ENCODE peak calls at places on chromosomes 4 and X, in four cellular contexts. K, R, P and E are unnamed samples.

GRCh38 chrX:18997916-18998315 is 14.0 kb upstream of the PHKA2 start:
- DNase-seq in K (no peak), R (peak; percentile 40), P (no peak), E (no peak)

GRCh38 chrX:49184294-49185061 is 1.7 kb downstream of the PRICKLE3 start:
- DNase-seq in K (no peak), R (peak; percentile 97), P (peak; percentile 91), E (no peak)

GRCh38 chr4:186792994-186793393 is 69.3 kb upstream of the FAT1 start:
- DNase-seq in K (no peak), R (no peak), P (no peak), E (no peak)

GRCh38 chrX:1313788-1314187 is 22.8 kb upstream of the IL3RA start:
- DNase-seq in K (no peak), R (no peak), P (no peak), E (no peak)

GRCh38 chr4:143458966-143459365 is 54.5 kb upstream of the SMARCA5 start:
- DNase-seq in K (no peak), R (no peak), P (no peak), E (no peak)

GRCh38 chrX:56745019-56745418 is 16.0 kb downstream of the NBDY start:
- DNase-seq in K (no peak), R (no peak), P (no peak), E (no peak)

GRCh38 chr4:45939056-45939455 is 184.8 kb downstream of the GABRG1 start:
- DNase-seq in K (no peak), R (no peak), P (no peak), E (no peak)

GRCh38 chrX:72041901-72042859 is 89.5 kb downstream of the RTL5 start:
- DNase-seq in K (no peak), R (no peak), P (no peak), E (no peak)

GRCh38 chr4:2297606-2298517 is 36.0 kb upstream of the MXD4 start:
- DNase-seq in K (no peak), R (no peak), P (no peak), E (no peak)

GRCh38 chrX:138492371-138492770 is 219.1 kb downstream of the FGF13 start:
- DNase-seq in K (no peak), R (no peak), P (no peak), E (no peak)

GRCh38 chrX:137033774-137034507 is at the start of gene GPR101:
- DNase-seq in K (no peak), R (peak; percentile 59), P (no peak), E (no peak)

GRCh38 chr4:146520894-146521542 is 722 bp downstream of the SLC10A7 start:
- DNase-seq in K (no peak), R (peak; percentile 27), P (peak; percentile 51), E (no peak)

GRCh38 chr4:67549123-67549522 is 3.8 kb upstream of the CENPC start:
- DNase-seq in K (no peak), R (no peak), P (no peak), E (no peak)

GRCh38 chrX:139828037-139828436 is 104.8 kb downstream of the ATP11C start:
- DNase-seq in K (no peak), R (no peak), P (no peak), E (no peak)

GRCh38 chr4:150368667-150369066 is 213.3 kb upstream of the MAB21L2 start:
- DNase-seq in K (no peak), R (no peak), P (no peak), E (no peak)

GRCh38 chrX:68139791-68140190 is 293.5 kb downstream of the OPHN1 start:
- DNase-seq in K (no peak), R (no peak), P (no peak), E (no peak)

GRCh38 chr4:35952751-35953150 is 291.6 kb downstream of the ARAP2 start:
- DNase-seq in K (no peak), R (no peak), P (no peak), E (no peak)

GRCh38 chrX:10875995-10876394 is 235.1 kb upstream of the HCCS start:
- DNase-seq in K (no peak), R (no peak), P (no peak), E (no peak)

GRCh38 chrX:148568763-148569162 is 68.3 kb downstream of the AFF2 start:
- DNase-seq in K (no peak), R (no peak), P (no peak), E (no peak)

GRCh38 chrX:148794350-148794749 is 293.9 kb downstream of the AFF2 start:
- DNase-seq in K (no peak), R (no peak), P (no peak), E (no peak)

GRCh38 chrX:124208675-124209074 is 123.8 kb upstream of the TEX13D start:
- DNase-seq in K (no peak), R (no peak), P (no peak), E (no peak)

GRCh38 chr4:75724066-75724866 is at the start of gene USO1:
- DNase-seq in K (peak; percentile 99), R (peak; percentile 99), P (peak; percentile 99), E (peak; percentile 99)

GRCh38 chr4:96305030-96305429 is 465.1 kb downstream of the PDHA2 start:
- DNase-seq in K (no peak), R (no peak), P (no peak), E (no peak)

GRCh38 chr4:118289794-118290193 is 63.0 kb downstream of the PRSS12 start:
- DNase-seq in K (no peak), R (no peak), P (no peak), E (no peak)

GRCh38 chr4:100986360-100986868 is 360.9 kb downstream of the PPP3CA start:
- DNase-seq in K (no peak), R (peak; percentile 84), P (no peak), E (no peak)

GRCh38 chrX:20437678-20438077 is 171.0 kb upstream of the RPS6KA3 start:
- DNase-seq in K (no peak), R (no peak), P (no peak), E (no peak)

GRCh38 chrX:66889418-66889817 is 250.5 kb upstream of the EDA2R start:
- DNase-seq in K (no peak), R (no peak), P (no peak), E (no peak)

GRCh38 chr4:164779811-164780216 is 25.9 kb downstream of the SMIM31 start:
- DNase-seq in K (no peak), R (peak; percentile 68), P (peak; percentile 19), E (no peak)

GRCh38 chr4:80138556-80139538 is 58.5 kb upstream of the PRDM8 start:
- DNase-seq in K (no peak), R (no peak), P (no peak), E (peak; percentile 50)

GRCh38 chrX:30870572-30870971 is 18.5 kb downstream of the TAB3 start:
- DNase-seq in K (no peak), R (no peak), P (no peak), E (no peak)

DNA sequence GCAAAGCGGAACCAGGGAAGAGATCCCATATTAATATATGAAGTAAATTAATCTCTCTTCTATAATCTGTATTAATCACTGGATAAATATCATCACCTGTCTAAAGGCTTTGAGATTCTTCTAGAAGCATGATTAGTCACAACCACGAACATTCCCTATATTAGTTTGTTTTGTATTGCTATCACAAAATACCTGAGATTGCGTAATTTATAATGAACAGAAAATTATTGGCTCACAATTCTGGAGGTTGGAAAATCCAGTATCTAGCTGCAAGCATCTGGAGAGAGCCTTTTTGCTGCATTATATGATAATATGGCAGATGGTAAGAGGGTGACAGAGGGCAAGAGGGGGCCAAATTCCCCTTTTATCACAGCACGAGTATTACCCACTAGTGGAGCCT is 532.6 kb upstream of the EPHA5 start:
- DNase-seq in K (no peak), R (no peak), P (no peak), E (no peak)
- TF ChIP-seq CTCF in K (no peak), R (no peak), P (no peak), E (no peak)

DNA sequence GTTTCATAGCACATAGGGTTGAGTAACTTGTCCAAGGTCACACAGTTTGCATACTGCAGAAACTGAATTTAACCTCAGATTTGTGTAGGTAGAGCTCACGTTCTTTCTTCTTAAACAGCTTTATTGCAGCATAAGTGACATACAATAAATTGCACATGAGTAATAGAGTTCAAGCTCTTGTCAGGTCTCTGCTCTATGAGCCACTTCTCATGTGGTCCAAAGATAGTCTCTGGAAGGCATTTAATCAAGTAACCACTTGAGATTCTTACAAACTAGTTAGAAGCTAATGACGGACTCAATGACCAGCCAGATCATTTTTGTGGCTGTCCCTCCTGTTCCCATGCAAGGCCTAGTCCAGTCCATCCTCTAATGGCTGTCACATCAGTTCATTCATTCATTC is 68.9 kb downstream of the MAOB start:
- DNase-seq in K (no peak), R (no peak), P (no peak), E (no peak)
- TF ChIP-seq CTCF in K (no peak), R (no peak), P (no peak), E (no peak)

GRCh38 chr4:76748649-76749048 is 149.3 kb downstream of the SOWAHB start:
- DNase-seq in K (no peak), R (peak; percentile 51), P (peak; percentile 54), E (no peak)
- TF ChIP-seq CTCF in K (no peak), R (peak; percentile 52), P (peak; percentile 35), E (no peak)

GRCh38 chr4:8689741-8690140 is 97.2 kb downstream of the CPZ start:
- DNase-seq in K (no peak), R (no peak), P (no peak), E (peak; percentile 27)

GRCh38 chr4:8687083-8687482 is 94.5 kb downstream of the CPZ start:
- DNase-seq in K (no peak), R (no peak), P (no peak), E (peak; percentile 14)

GRCh38 chr4:8690216-8690786 is 97.7 kb downstream of the CPZ start:
- DNase-seq in K (no peak), R (no peak), P (no peak), E (peak; percentile 29)

GRCh38 chr4:8688908-8689445 is 96.4 kb downstream of the CPZ start:
- DNase-seq in K (no peak), R (no peak), P (no peak), E (peak; percentile 25)

GRCh38 chr4:8688041-8688907 is 95.7 kb downstream of the CPZ start:
- DNase-seq in K (no peak), R (peak; percentile 88), P (no peak), E (peak; percentile 35)
- TF ChIP-seq CTCF in K (no peak), R (peak; percentile 94), P (peak; percentile 51), E (peak; percentile 34)

GRCh38 chr4:129641179-129641578 is 545.2 kb downstream of the C4orf33 start:
- DNase-seq in K (no peak), R (peak; percentile 51), P (peak; percentile 75), E (no peak)
- TF ChIP-seq CTCF in K (peak; percentile 57), R (peak; percentile 74), P (peak; percentile 79), E (peak; percentile 89)